ENCODE peak calls at places on chromosome X, in five cellular contexts. Q is effector memory CD8-positive, alpha-beta T cell; D is CD4-positive, alpha-beta T cell; C is T-helper 1 cell; E is substantia nigra. N is an unnamed sample.

GRCh38 chrX:29561417-29561816 is 653.9 kb upstream of the MAGEB2 start:
- DNase-seq in C (no peak), Q (no peak), D (no peak), E (no peak), N (no peak)

GRCh38 chrX:46543441-46543840 is 1.8 kb downstream of the ZNF674 start:
- DNase-seq in E (no peak), C (no peak), D (no peak), Q (no peak), N (no peak)

GRCh38 chrX:12986164-12986779 is 11.4 kb downstream of the TMSB4X start:
- DNase-seq in C (no peak), D (no peak), Q (no peak), E (no peak), N (no peak)

GRCh38 chrX:24424948-24425347 is 40.1 kb upstream of the PDK3 start:
- DNase-seq in E (no peak), Q (no peak), C (no peak), D (no peak), N (no peak)

GRCh38 chrX:15761564-15762191 is 23.6 kb downstream of the CA5B start:
- DNase-seq in D (no peak), Q (peak), C (no peak), E (no peak), N (peak)

GRCh38 chrX:134236690-134237362 is at the start of gene CCDC160:
- DNase-seq in E (peak), D (no peak), C (no peak), Q (no peak), N (peak)

GRCh38 chrX:154598656-154599055 is 13.7 kb downstream of the CTAG1A start:
- DNase-seq in E (no peak), C (no peak), Q (no peak), D (no peak), N (no peak)

GRCh38 chrX:39327705-39328104 is 526.4 kb downstream of the MID1IP1 start:
- DNase-seq in D (no peak), C (no peak), E (no peak), Q (no peak), N (no peak)

GRCh38 chrX:74349387-74349786 is 45.4 kb downstream of the ZCCHC13 start:
- DNase-seq in E (no peak), C (no peak), Q (no peak), D (no peak), N (no peak)

GRCh38 chrX:74251006-74251930 is 52.7 kb upstream of the ZCCHC13 start:
- DNase-seq in C (no peak), E (no peak), D (no peak), Q (no peak), N (no peak)

GRCh38 chrX:20711366-20711765 is 444.7 kb upstream of the RPS6KA3 start:
- DNase-seq in D (no peak), E (no peak), C (no peak), Q (no peak), N (no peak)

GRCh38 chrX:43870011-43870410 is 12.2 kb downstream of the MAOB start:
- DNase-seq in E (no peak), C (no peak), Q (no peak), D (no peak), N (no peak)

GRCh38 chrX:40173662-40174593 is 76.2 kb upstream of the BCOR start:
- DNase-seq in C (no peak), E (no peak), Q (no peak), D (no peak), N (no peak)

GRCh38 chrX:130186645-130187044 is 14.9 kb downstream of the RAB33A start:
- DNase-seq in D (no peak), E (no peak), Q (no peak), C (no peak), N (no peak)

GRCh38 chrX:134512566-134512965 is 52.6 kb downstream of the HPRT1 start:
- DNase-seq in Q (no peak), D (no peak), C (no peak), E (no peak), N (peak)

GRCh38 chrX:80306007-80306406 is 114.2 kb upstream of the TENT5D start:
- DNase-seq in C (no peak), D (no peak), E (no peak), Q (no peak), N (no peak)

GRCh38 chrX:1103360-1103759 is 109.1 kb downstream of the CRLF2 start:
- DNase-seq in E (no peak), D (no peak), C (no peak), Q (no peak), N (no peak)

GRCh38 chrX:146264763-146265375 is 447.2 kb downstream of the SLITRK2 start:
- DNase-seq in D (no peak), Q (no peak), C (no peak), E (no peak), N (no peak)

GRCh38 chrX:68992998-68993397 is 164.2 kb downstream of the EFNB1 start:
- DNase-seq in E (no peak), Q (no peak), D (no peak), C (no peak), N (no peak)

GRCh38 chrX:155070038-155070437 is 898 bp downstream of the CMC4 start:
- DNase-seq in D (no peak), C (no peak), E (no peak), Q (no peak), N (no peak)